ENCODE peak calls at places on chromosome 17, in four cellular contexts. S, N, J and Y are unnamed samples.

GRCh38 chr17:40937384-40937819 is at the start of gene KRT23:
- DNase-seq in S (no peak), N (no peak), J (no peak), Y (no peak)

GRCh38 chr17:13001991-13002615 is 15.7 kb downstream of the ELAC2 start:
- DNase-seq in S (peak), N (peak), J (no peak), Y (no peak)

GRCh38 chr17:70629902-70630301 is 460.6 kb downstream of the KCNJ2 start:
- DNase-seq in S (peak), N (peak), J (no peak), Y (no peak)

GRCh38 chr17:47789611-47790520 is 31.7 kb downstream of the OSBPL7 start:
- DNase-seq in S (peak), N (peak), J (peak), Y (peak)

GRCh38 chr17:82775033-82775823 is 23.4 kb downstream of the TBCD start:
- DNase-seq in S (no peak), N (peak), J (peak), Y (no peak)

GRCh38 chr17:45316271-45317112 is at the start of gene MAP3K14:
- DNase-seq in S (peak), N (peak), J (no peak), Y (peak)

GRCh38 chr17:48484850-48485249 is 46.0 kb downstream of the HOXB1 start:
- DNase-seq in S (peak), N (peak), J (no peak), Y (peak)

GRCh38 chr17:75927286-75927922 is 13.4 kb downstream of the FBF1 start:
- DNase-seq in S (no peak), N (peak), J (peak), Y (no peak)

GRCh38 chr17:17552351-17553216 is 38.9 kb downstream of the PEMT start:
- DNase-seq in S (no peak), N (no peak), J (no peak), Y (no peak)

GRCh38 chr17:59753522-59754467 is 46.3 kb downstream of the VMP1 start:
- DNase-seq in S (peak), N (peak), J (peak), Y (peak)

GRCh38 chr17:45851464-45851863 is 6.8 kb downstream of the SPPL2C start:
- DNase-seq in S (no peak), N (no peak), J (no peak), Y (no peak)

GRCh38 chr17:16484445-16485169 is 7.4 kb downstream of the LRRC75A start:
- DNase-seq in S (no peak), N (no peak), J (no peak), Y (no peak)

GRCh38 chr17:31724026-31724425 is 135.0 kb downstream of the COPRS start:
- DNase-seq in S (peak), N (peak), J (no peak), Y (peak)

GRCh38 chr17:34892864-34893263 is 68.4 kb downstream of the CCT6B start:
- DNase-seq in S (no peak), N (no peak), J (peak), Y (no peak)

GRCh38 chr17:16506188-16506587 is 14.2 kb upstream of the LRRC75A start:
- DNase-seq in S (no peak), N (no peak), J (no peak), Y (no peak)

GRCh38 chr17:59752446-59752845 is 45.0 kb downstream of the VMP1 start:
- DNase-seq in S (peak), N (peak), J (no peak), Y (peak)

GRCh38 chr17:2177235-2177811 is 122.4 kb downstream of the HIC1 start:
- DNase-seq in S (peak), N (peak), J (no peak), Y (no peak)

DNA sequence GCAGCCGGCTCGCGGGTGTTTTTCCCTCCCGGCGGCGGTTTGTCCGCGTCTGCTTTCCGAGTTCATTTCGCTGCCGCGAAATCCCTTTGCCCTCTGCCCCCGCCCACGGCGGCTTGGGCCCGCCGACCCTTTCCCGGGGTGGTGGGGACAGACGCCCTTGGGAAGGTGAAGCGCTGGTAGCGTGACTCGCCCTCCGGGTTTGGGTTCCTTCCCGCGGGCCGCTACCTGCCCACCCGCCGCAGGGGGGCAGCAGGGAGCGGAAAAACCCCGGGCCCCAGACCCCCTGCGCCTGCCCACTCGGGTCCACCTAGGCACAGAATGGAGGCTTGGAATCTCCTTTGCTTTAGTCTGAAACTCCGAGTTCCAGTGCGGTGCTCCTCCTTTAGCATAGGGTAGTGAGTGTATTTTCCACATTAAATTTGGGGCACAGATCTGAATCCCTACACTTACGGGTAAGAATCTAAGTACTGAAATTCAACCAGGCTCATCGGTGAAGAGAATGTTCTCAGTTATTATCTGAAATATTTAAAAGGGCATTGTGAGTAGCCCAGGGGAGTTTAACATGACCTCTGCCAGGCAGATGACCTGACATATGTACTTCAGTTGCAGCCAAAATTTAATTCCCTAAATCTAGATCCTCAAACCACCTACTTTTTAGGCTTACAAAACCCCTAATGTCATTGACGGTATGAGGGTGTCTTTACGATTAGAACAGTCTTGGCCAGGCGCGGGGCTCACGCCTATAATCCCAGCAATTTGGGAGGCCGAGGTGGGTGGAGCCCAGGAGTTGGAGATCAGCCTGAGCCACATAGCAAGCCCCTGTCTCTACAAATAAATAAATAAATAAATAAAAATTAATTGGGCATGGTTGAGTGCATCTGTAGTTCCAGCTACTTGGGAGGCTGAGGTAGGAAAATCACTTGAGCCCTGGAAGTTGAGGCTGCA is 1.0 kb downstream of the NME2 start:
- DNase-seq in S (peak), N (peak), J (peak), Y (peak)
- TF ChIP-seq CTCF in S (peak), N (peak), J (peak), Y (peak)

GRCh38 chr17:50165867-50166517 is at the start of gene SGCA:
- DNase-seq in S (no peak), N (no peak), J (no peak), Y (no peak)
- TF ChIP-seq CTCF in S (no peak), N (no peak), J (no peak), Y (no peak)

GRCh38 chr17:73950515-73950914 is 253.0 kb upstream of the RPL38 start:
- DNase-seq in S (no peak), N (no peak), J (no peak), Y (no peak)
- TF ChIP-seq CTCF in S (no peak), N (no peak), J (no peak), Y (no peak)

DNA sequence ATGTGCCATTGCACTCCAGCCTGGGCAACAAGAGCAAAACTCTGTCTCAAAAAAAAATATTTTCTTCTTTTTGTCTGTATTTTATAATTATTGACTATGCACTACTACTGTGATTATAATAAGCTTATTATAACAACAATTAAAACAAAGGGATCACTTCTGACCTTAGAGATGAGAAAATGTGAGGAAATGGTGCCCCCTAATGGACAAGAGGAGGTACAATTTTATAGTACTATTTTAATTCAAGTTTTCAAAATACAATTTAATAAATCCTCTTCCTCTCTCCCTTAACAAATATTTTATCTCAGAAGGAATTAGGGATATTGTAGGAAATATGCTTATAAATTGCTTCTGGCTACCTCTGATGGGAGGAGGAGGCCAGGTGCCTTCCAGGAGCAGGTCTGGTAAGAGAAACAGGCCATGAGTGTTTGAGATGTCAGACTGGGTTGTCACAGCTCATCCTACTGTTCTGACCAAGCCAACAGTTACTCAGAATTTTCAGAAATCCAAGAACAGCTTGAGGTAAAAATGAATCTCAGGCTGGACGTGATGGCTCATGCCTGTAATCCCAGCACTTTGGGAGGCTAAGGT is 14.0 kb downstream of the VPS53 start:
- DNase-seq in S (peak), N (peak), J (peak), Y (peak)
- TF ChIP-seq CTCF in S (peak), N (peak), J (peak), Y (peak)

DNA sequence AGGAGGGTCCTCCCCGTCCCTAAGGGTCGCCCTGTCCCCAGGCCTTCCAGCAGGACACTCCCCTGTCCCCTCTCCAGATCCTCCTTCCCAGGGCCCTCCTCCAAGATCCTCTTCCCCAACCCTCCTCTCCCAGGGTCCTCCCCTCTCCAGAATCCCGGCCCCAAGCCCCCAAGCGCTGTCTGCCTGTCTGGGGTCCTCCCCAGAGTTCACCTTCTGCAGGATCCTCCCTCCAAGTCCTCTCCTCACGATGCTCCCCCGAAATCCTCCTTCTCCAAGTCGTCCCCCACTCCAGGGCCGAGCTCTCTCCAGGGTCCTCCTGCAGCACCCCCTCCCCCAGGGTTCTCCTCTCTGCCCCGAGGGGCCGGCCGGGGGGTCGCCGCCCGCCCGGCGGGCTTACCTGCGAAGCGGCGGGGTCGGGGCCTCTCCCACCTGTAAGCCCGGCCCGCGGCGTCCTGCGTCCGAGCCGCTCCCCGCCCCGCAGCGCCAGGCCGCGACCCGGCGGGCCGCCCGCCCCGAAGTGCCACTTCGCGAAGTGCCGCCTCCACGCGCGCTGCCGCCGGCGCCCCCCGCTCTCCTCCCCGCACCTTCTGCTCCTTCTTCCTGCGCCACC is 678 bp upstream of the BAIAP2 start:
- DNase-seq in S (no peak), N (no peak), J (no peak), Y (no peak)
- TF ChIP-seq CTCF in S (no peak), N (no peak), J (no peak), Y (no peak)

DNA sequence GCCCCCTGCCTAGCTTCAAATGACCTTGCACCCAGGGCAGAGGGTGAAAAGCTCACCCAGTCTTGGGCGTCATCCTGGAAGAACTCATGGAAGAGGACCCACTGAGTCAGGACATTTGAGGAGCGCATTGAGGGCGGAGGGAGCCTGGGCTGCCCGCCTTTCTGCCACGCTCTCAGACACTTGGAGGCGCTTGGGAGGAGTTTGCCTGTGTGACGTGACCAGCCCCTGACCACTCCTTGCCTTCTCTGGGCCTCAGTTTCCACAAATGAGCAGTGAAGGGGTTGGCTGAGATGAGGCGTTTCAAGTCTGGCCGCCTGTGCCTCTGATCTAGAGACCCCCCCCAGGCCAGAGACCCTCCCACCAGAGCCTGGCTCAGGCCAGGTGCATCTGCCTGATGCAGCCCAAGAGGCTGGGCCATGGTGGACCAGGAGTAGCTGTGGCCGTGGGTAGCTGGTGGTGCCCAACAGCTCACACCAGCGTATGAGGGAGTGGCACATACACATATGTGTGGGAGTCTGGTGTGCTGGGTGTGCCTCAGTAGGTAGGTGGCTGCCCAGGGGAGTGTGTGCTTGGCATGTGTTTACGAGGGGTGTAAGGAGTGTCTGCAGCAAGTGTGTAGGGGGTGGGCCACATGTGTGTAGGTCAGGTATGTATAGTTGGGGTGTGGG is 80.2 kb upstream of the TOB1 start:
- DNase-seq in S (no peak), N (no peak), J (peak), Y (no peak)
- TF ChIP-seq CTCF in S (no peak), N (no peak), J (no peak), Y (no peak)

DNA sequence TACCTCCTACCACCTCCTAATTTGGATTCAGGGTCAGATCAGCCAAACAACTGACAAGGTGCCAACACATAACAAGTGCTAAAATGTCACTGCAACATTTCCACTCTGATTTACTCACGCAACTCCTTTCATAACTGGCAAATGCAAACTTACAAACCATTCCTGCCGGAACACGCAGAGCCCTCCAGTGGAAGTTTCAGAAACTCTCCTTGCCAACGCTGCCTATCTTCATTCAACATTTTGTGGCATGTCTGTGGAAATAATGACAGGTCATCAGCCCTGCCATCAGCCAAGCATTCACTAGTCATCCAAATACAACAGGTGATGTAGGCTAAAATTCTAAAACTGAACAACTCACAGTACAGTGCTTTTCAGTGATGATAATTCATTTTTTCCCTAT is 37.7 kb upstream of the OR3A1 start:
- DNase-seq in S (no peak), N (no peak), J (no peak), Y (no peak)
- TF ChIP-seq CTCF in S (no peak), N (no peak), J (no peak), Y (peak)

DNA sequence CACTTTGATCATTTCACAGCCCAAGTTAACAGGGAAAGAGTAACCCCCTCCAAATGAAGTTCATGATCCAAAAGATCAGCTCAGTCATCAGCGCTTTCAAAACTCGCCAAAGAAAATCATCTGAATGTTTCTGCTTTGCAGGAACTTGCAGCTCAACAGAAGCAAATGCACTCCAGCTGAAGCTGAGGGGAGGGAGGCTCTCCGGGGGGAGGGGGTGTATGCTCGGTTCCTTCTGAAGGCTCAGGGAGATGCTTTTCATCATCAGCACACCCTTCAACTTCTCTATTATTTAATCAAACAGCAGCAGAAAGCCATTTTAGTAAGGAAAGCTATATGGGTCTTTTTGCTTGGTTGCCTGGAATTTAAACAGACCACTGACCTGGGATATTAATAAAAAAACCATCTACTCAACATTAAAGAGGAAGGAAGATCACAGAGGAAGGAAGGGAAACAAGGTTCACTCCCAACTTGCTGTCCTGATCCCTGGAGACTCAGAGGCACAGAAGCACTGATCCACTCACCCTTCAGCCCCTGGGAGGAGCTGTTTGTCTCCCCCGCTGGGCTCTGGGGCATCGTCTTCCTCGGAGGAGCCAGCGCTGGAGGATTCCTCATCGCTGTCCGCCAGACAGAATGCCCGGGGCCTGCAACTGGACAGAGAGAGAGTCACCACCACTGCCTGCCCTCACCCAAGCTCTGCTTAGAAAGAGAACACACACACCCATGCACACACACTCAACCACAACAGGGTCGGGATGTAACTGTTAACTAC is 24.6 kb upstream of the ERN1 start:
- DNase-seq in S (no peak), N (no peak), J (no peak), Y (no peak)
- TF ChIP-seq CTCF in S (peak), N (no peak), J (no peak), Y (no peak)

GRCh38 chr17:9628509-9628908 is 16.8 kb upstream of the USP43 start:
- DNase-seq in S (no peak), N (no peak), J (no peak), Y (no peak)
- TF ChIP-seq CTCF in S (no peak), N (no peak), J (no peak), Y (no peak)

GRCh38 chr17:42329025-42329976 is 41.0 kb downstream of the STAT5A start:
- DNase-seq in S (peak), N (peak), J (no peak), Y (peak)
- TF ChIP-seq CTCF in S (no peak), N (no peak), J (no peak), Y (no peak)